ENCODE peak calls at places on chromosomes 2 and 18, in six cellular contexts. L, Q, R, U, G and T are unnamed samples. For H3K4me1, the result is how much of the 10 kb centered on the place peaks cover.

GRCh38 chr2:217279130-217279529 is 419.3 kb upstream of the TNP1 start:
- DNase-seq in L (no peak), Q (no peak), R (peak), U (no peak), G (no peak), T (no peak)

GRCh38 chr2:135052997-135053474 is 944 bp downstream of the RAB3GAP1 start:
- DNase-seq in L (no peak), Q (no peak), R (peak), U (peak), G (no peak), T (peak)

GRCh38 chr2:36423619-36424120 is 68.1 kb downstream of the CRIM1 start:
- DNase-seq in L (no peak), Q (no peak), R (no peak), U (no peak), G (no peak), T (no peak)

GRCh38 chr2:64017811-64018714 is 1.2 kb downstream of the VPS54 start:
- DNase-seq in L (no peak), Q (peak), R (peak), U (no peak), G (no peak), T (peak)

GRCh38 chr2:218023636-218024035 is 20.8 kb upstream of the TNS1 start:
- DNase-seq in L (no peak), Q (no peak), R (no peak), U (no peak), G (no peak), T (no peak)

GRCh38 chr2:159204381-159204780 is 82.1 kb downstream of the WDSUB1 start:
- DNase-seq in L (no peak), Q (no peak), R (no peak), U (no peak), G (no peak), T (no peak)

GRCh38 chr2:48107326-48107925 is 201.1 kb upstream of the FBXO11 start:
- DNase-seq in L (no peak), Q (no peak), R (peak), U (no peak), G (no peak), T (peak)

GRCh38 chr2:211401328-211401727 is 844.9 kb downstream of the CPS1 start:
- DNase-seq in L (no peak), Q (no peak), R (peak), U (no peak), G (no peak), T (no peak)

GRCh38 chr2:57396364-57397098 is 650.1 kb upstream of the VRK2 start:
- DNase-seq in L (no peak), Q (no peak), R (no peak), U (no peak), G (no peak), T (no peak)

GRCh38 chr2:16948073-16948472 is 282.4 kb upstream of the CYRIA start:
- DNase-seq in L (no peak), Q (peak), R (no peak), U (no peak), G (no peak), T (no peak)

GRCh38 chr2:83900859-83901258 is 558.2 kb downstream of the SUCLG1 start:
- DNase-seq in L (no peak), Q (no peak), R (peak), U (no peak), G (no peak), T (no peak)

GRCh38 chr2:134262666-134263065 is 8.8 kb downstream of the MGAT5 start:
- DNase-seq in L (no peak), Q (no peak), R (no peak), U (no peak), G (no peak), T (no peak)

GRCh38 chr2:144774786-144775185 is 254.9 kb upstream of the ZEB2 start:
- DNase-seq in L (no peak), Q (no peak), R (no peak), U (no peak), G (no peak), T (no peak)

GRCh38 chr2:209495855-209496585 is 72.2 kb downstream of the MAP2 start:
- DNase-seq in L (no peak), Q (peak), R (peak), U (no peak), G (peak), T (peak)

GRCh38 chr2:74555610-74556103 is 1.1 kb downstream of the DOK1 start:
- DNase-seq in L (peak), Q (no peak), R (no peak), U (no peak), G (peak), T (no peak)

GRCh38 chr2:207073791-207074678 is 91.7 kb downstream of the KLF7 start:
- DNase-seq in L (peak), Q (peak), R (peak), U (peak), G (peak), T (no peak)

GRCh38 chr2:195590866-195591215 is 66.2 kb upstream of the SLC39A10 start:
- DNase-seq in L (no peak), Q (no peak), R (no peak), U (no peak), G (no peak), T (no peak)

GRCh38 chr2:60470340-60470739 is 83.1 kb downstream of the BCL11A start:
- DNase-seq in L (no peak), Q (no peak), R (no peak), U (no peak), G (no peak), T (no peak)
- H3K4me1 ChIP-seq in L (under half), Q (under half), R (under half), U (under half), G (under half), T (under half)

DNA sequence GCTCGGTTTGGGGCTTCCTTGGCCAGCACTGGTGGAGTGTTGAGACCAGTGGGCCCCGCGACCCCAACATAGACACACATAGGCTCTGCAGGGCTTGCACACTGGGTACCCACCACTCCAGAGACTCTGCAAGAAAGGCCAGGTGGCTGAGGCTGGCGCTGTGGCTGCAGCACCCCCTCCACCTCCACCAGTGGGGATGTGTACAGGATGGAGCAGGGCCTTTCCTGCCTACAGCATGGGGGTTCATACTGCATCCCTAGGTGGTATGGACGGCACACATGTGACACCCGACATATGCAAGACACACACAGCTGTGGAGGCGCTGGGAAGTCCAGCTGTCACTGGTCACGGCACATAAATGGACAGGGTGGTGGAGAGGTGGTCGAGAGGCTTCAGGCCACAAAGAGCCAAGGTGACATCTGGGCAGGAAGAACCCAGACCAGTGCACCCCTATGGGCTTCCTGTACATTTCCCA is 1.3 kb downstream of the RNPEPL1 start:
- DNase-seq in L (no peak), Q (no peak), R (no peak), U (no peak), G (no peak), T (no peak)
- H3K4me1 ChIP-seq in L (under half), Q (under half), R (under half), U (half or more), G (half or more), T (under half)

GRCh38 chr2:43186679-43187374 is 39.6 kb downstream of the ZFP36L2 start:
- DNase-seq in L (peak), Q (no peak), R (no peak), U (no peak), G (no peak), T (no peak)

GRCh38 chr2:43186321-43186678 is 40.1 kb downstream of the ZFP36L2 start:
- DNase-seq in L (no peak), Q (no peak), R (no peak), U (no peak), G (no peak), T (no peak)

GRCh38 chr2:43183743-43184142 is 42.7 kb downstream of the ZFP36L2 start:
- DNase-seq in L (no peak), Q (no peak), R (no peak), U (no peak), G (no peak), T (no peak)

GRCh38 chr2:43185146-43185545 is 41.3 kb downstream of the ZFP36L2 start:
- DNase-seq in L (no peak), Q (no peak), R (no peak), U (no peak), G (no peak), T (no peak)

GRCh38 chr2:43184339-43184895 is 42.0 kb downstream of the ZFP36L2 start:
- DNase-seq in L (no peak), Q (no peak), R (peak), U (peak), G (no peak), T (peak)
- H3K4me1 ChIP-seq in L (under half), Q (under half), R (under half), U (under half), G (under half), T (under half)

GRCh38 chr2:222074674-222075073 is 224.1 kb downstream of the PAX3 start:
- DNase-seq in L (no peak), Q (no peak), R (no peak), U (no peak), G (no peak), T (peak)
- H3K4me1 ChIP-seq in L (under half), Q (under half), R (under half), U (under half), G (under half), T (under half)

GRCh38 chr2:181457121-181457740 is at the start of gene ITGA4:
- DNase-seq in L (peak), Q (peak), R (peak), U (peak), G (peak), T (peak)
- H3K4me1 ChIP-seq in L (under half), Q (under half), R (under half), U (under half), G (under half), T (under half)

DNA sequence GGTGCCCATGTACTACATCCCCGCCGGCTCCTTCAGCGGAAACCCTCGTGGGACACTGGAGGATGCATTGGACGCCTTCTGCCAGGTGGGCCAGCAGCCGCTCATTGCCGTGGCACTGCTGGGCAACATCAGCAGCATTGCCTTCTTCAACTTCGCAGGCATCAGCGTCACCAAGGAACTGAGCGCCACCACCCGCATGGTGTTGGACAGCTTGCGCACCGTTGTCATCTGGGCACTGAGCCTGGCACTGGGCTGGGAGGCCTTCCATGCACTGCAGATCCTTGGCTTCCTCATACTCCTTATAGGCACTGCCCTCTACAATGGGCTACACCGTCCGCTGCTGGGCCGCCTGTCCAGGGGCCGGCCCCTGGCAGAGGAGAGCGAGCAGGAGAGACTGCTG is 7.8 kb upstream of the CENPA start:
- DNase-seq in L (no peak), Q (no peak), R (no peak), U (no peak), G (no peak), T (no peak)
- H3K4me1 ChIP-seq in L (under half), Q (under half), R (under half), U (under half), G (under half), T (under half)

GRCh38 chr18:4734021-4734420 is 278.9 kb upstream of the DLGAP1 start:
- DNase-seq in L (no peak), Q (no peak), R (no peak), U (no peak), G (no peak), T (no peak)
- H3K4me1 ChIP-seq in L (under half), Q (under half), R (under half), U (under half), G (under half), T (under half)

DNA sequence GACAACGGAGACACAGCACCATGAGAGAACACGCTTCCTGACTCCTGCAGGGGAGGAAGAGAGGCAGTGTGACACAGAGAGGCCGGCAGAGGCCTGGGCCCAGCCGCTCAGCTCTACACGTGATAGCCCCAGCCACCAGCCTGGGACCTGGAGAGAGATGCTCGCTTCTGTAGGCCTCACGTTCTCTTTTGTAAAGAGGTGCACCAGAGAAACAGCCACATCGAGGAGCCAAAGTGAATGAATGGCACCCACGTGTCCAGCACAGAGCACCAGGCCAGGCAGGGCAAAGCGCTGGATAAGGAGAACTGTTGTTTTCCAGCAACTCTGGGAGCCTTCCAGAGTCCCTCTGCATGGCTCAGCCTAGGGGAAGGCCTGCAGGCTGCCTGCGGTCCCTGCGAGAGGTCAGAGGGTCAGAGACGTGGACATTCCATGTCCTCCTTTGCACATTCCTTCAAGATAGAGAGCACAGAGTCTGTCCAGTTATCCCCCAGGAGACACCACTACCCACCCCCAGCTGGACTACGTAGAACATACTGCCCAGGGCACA is 14.2 kb downstream of the LIMS2 start:
- DNase-seq in L (peak), Q (no peak), R (peak), U (no peak), G (no peak), T (no peak)
- H3K4me1 ChIP-seq in L (half or more), Q (under half), R (under half), U (under half), G (half or more), T (under half)

DNA sequence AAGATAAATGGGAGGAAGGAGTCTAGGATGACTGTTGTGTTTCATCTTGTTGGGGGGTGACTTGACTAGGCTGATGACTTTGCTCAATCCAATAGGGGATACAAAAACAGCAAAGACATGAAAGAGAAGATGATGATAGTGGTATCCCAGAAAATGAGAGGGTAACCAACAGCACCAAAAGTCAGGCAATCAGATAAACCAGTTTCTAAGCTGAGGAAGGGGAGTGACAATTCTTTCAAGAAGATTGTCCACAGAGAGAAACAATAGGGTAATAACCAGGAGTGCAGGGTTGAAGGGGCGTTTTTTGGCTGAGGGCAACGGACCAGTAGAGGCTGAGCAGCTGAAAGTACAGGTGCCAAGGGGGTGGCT is 7.7 kb upstream of the KCMF1 start:
- DNase-seq in L (no peak), Q (no peak), R (no peak), U (no peak), G (no peak), T (no peak)
- H3K4me1 ChIP-seq in L (under half), Q (under half), R (under half), U (under half), G (under half), T (under half)